ENCODE peak calls at places on chromosomes 4 and X, in five cellular contexts. Z is myocyte, K is nephron progenitor cell, F is fibroblast of pulmonary artery, R is T-helper 2 cell. L is an unnamed sample.

GRCh38 chr4:61243962-61244361 is 43.8 kb downstream of the ADGRL3 start:
- DNase-seq in Z (no peak), K (no peak), F (no peak), R (no peak), L (no peak)

GRCh38 chr4:75025432-75025831 is 92.5 kb downstream of the PARM1 start:
- DNase-seq in Z (no peak), K (no peak), F (no peak), R (no peak), L (no peak)

GRCh38 chrX:141904262-141904661 is 568 bp downstream of the MAGEC1 start:
- DNase-seq in Z (no peak), K (no peak), F (no peak), R (no peak), L (no peak)

GRCh38 chr4:184343400-184344177 is 125.9 kb upstream of the ENPP6 start:
- DNase-seq in Z (peak), K (peak), F (peak), R (no peak), L (peak)

GRCh38 chr4:128844931-128845330 is 35.4 kb downstream of the JADE1 start:
- DNase-seq in Z (peak), K (no peak), F (no peak), R (no peak), L (no peak)

GRCh38 chr4:169407217-169407845 is 136.6 kb upstream of the SH3RF1 start:
- DNase-seq in Z (no peak), K (no peak), F (peak), R (no peak), L (no peak)

GRCh38 chr4:158873795-158874359 is 105.1 kb downstream of the FNIP2 start:
- DNase-seq in Z (peak), K (no peak), F (peak), R (no peak), L (no peak)

GRCh38 chr4:52658671-52659015 is 458 bp downstream of the USP46 start:
- DNase-seq in Z (no peak), K (no peak), F (no peak), R (no peak), L (no peak)

GRCh38 chrX:1582686-1583437 is 8.5 kb upstream of the AKAP17A start:
- DNase-seq in Z (no peak), K (no peak), F (peak), R (no peak), L (no peak)

GRCh38 chrX:20315140-20315539 is 48.4 kb upstream of the RPS6KA3 start:
- DNase-seq in Z (no peak), K (no peak), F (no peak), R (no peak), L (no peak)

GRCh38 chr4:42371306-42372063 is 25.8 kb upstream of the SHISA3 start:
- DNase-seq in Z (no peak), K (no peak), F (peak), R (no peak), L (no peak)

GRCh38 chr4:40681600-40682297 is 52.1 kb upstream of the RBM47 start:
- DNase-seq in Z (no peak), K (no peak), F (no peak), R (no peak), L (no peak)

GRCh38 chr4:40421839-40422238 is 86.7 kb downstream of the CHRNA9 start:
- DNase-seq in Z (no peak), K (no peak), F (no peak), R (no peak), L (no peak)

GRCh38 chr4:52606766-52607165 is 52.3 kb downstream of the USP46 start:
- DNase-seq in Z (no peak), K (no peak), F (no peak), R (no peak), L (no peak)

GRCh38 chrX:87516716-87517115 is 886 bp upstream of the KLHL4 start:
- DNase-seq in Z (peak), K (no peak), F (peak), R (no peak), L (no peak)

GRCh38 chr4:185304944-185305690 is 90.6 kb downstream of the LRP2BP start:
- DNase-seq in Z (peak), K (no peak), F (peak), R (no peak), L (no peak)

GRCh38 chr4:78569291-78569821 is 17.8 kb downstream of the ANXA3 start:
- DNase-seq in Z (peak), K (no peak), F (peak), R (no peak), L (no peak)

GRCh38 chr4:106695846-106696245 is 327.3 kb upstream of the GIMD1 start:
- DNase-seq in Z (no peak), K (no peak), F (no peak), R (no peak), L (no peak)

GRCh38 chr4:185738038-185738552 is 73.9 kb downstream of the SORBS2 start:
- DNase-seq in Z (peak), K (no peak), F (peak), R (no peak), L (no peak)

GRCh38 chr4:40811886-40812857 is 62.4 kb downstream of the NSUN7 start:
- DNase-seq in Z (no peak), K (no peak), F (peak), R (no peak), L (no peak)

GRCh38 chrX:47518105-47518504 is 35.1 kb upstream of the ZNF41 start:
- DNase-seq in Z (no peak), K (no peak), F (no peak), R (no peak), L (no peak)

GRCh38 chrX:101708180-101708579 is 48.5 kb upstream of the ARMCX2 start:
- DNase-seq in Z (no peak), K (no peak), F (no peak), R (no peak), L (no peak)

GRCh38 chr4:82469776-82470345 is 39.5 kb downstream of the ENOPH1 start:
- DNase-seq in Z (peak), K (no peak), F (peak), R (no peak), L (peak)

GRCh38 chr4:111880116-111880515 is 265.1 kb upstream of the FAM241A start:
- DNase-seq in Z (no peak), K (no peak), F (no peak), R (no peak), L (no peak)

GRCh38 chr4:85703098-85703497 is 228.1 kb downstream of the ARHGAP24 start:
- DNase-seq in Z (no peak), K (no peak), F (no peak), R (no peak), L (no peak)